ENCODE peak calls at places on chromosomes 13 and 19, in ten cellular contexts. R is hypothalamus; A is body of pancreas; Q is hepatic stellate cell; B is NCI-H2081; N is heart right ventricle; Y is stimulated activated CD4-positive, alpha-beta T cell treated with anti-CD3 and anti-CD28 coated beads, Interleukin-4, amount 100 ng/mL, for 1 hour; W is psoas muscle; P is neural crest cell; K is kidney tubule cell. C is an unnamed sample.

GRCh38 chr13:30804474-30804873 is 69.1 kb downstream of the ALOX5AP start:
- DNase-seq in R (no peak), A (no peak), Q (no peak), B (no peak), N (no peak), Y (no peak), W (no peak), P (no peak), K (no peak), C (no peak)

GRCh38 chr19:14117668-14118164 is at the start of gene PRKACA:
- DNase-seq in R (peak), A (peak), Q (peak), B (peak), N (peak), Y (peak), W (peak), P (peak), K (peak), C (peak)

GRCh38 chr13:51925865-51926527 is 64.2 kb downstream of the CCDC70 start:
- DNase-seq in R (no peak), A (no peak), Q (no peak), B (no peak), N (no peak), Y (no peak), W (no peak), P (no peak), K (no peak), C (no peak)

GRCh38 chr19:17242431-17243208 is 3.1 kb downstream of the NR2F6 start:
- DNase-seq in R (no peak), A (no peak), Q (no peak), B (no peak), N (no peak), Y (no peak), W (no peak), P (no peak), K (no peak), C (no peak)

GRCh38 chr13:39417643-39418042 is 185.3 kb downstream of the LHFPL6 start:
- DNase-seq in R (no peak), A (no peak), Q (peak), B (no peak), N (no peak), Y (no peak), W (no peak), P (peak), K (peak), C (no peak)

GRCh38 chr19:18612772-18613588 is at the start of gene TMEM59L:
- DNase-seq in R (peak), A (no peak), Q (no peak), B (peak), N (no peak), Y (peak), W (no peak), P (no peak), K (no peak), C (no peak)

GRCh38 chr19:21749090-21749489 is 18.3 kb downstream of the ZNF100 start:
- DNase-seq in R (no peak), A (no peak), Q (no peak), B (no peak), N (no peak), Y (no peak), W (no peak), P (no peak), K (peak), C (no peak)

GRCh38 chr13:49436890-49437289 is 7.0 kb downstream of the CAB39L start:
- DNase-seq in R (no peak), A (no peak), Q (peak), B (no peak), N (peak), Y (no peak), W (peak), P (no peak), K (peak), C (no peak)

GRCh38 chr19:32098953-32099352 is 246.5 kb upstream of the ZNF507 start:
- DNase-seq in R (no peak), A (no peak), Q (no peak), B (no peak), N (no peak), Y (no peak), W (no peak), P (no peak), K (no peak), C (no peak)

GRCh38 chr19:4172861-4173473 is 9.4 kb downstream of the SIRT6 start:
- DNase-seq in R (no peak), A (peak), Q (peak), B (no peak), N (peak), Y (peak), W (peak), P (peak), K (peak), C (peak)

GRCh38 chr13:110405597-110406450 is 98.7 kb downstream of the COL4A2 start:
- DNase-seq in R (no peak), A (no peak), Q (peak), B (no peak), N (no peak), Y (no peak), W (no peak), P (no peak), K (no peak), C (no peak)

GRCh38 chr13:50319603-50320296 is 304.5 kb downstream of the KCNRG start:
- DNase-seq in R (no peak), A (no peak), Q (no peak), B (no peak), N (no peak), Y (no peak), W (no peak), P (no peak), K (peak), C (no peak)

GRCh38 chr13:36133950-36134349 is 2.8 kb upstream of the DCLK1 start:
- DNase-seq in R (no peak), A (no peak), Q (no peak), B (peak), N (no peak), Y (no peak), W (no peak), P (no peak), K (no peak), C (no peak)

GRCh38 chr13:93529961-93530360 is 303.4 kb downstream of the GPC6 start:
- DNase-seq in R (no peak), A (no peak), Q (no peak), B (peak), N (no peak), Y (no peak), W (no peak), P (no peak), K (no peak), C (no peak)

GRCh38 chr19:56619131-56619530 is 23.8 kb upstream of the SMIM17 start:
- DNase-seq in R (no peak), A (no peak), Q (no peak), B (no peak), N (no peak), Y (no peak), W (no peak), P (no peak), K (no peak), C (no peak)

GRCh38 chr19:33463194-33463593 is 58.4 kb downstream of the PEPD start:
- DNase-seq in R (no peak), A (no peak), Q (no peak), B (no peak), N (no peak), Y (no peak), W (no peak), P (no peak), K (no peak), C (no peak)

GRCh38 chr13:35874704-35875103 is 256.5 kb downstream of the DCLK1 start:
- DNase-seq in R (no peak), A (no peak), Q (no peak), B (no peak), N (peak), Y (no peak), W (peak), P (no peak), K (no peak), C (no peak)

GRCh38 chr19:2495130-2495641 is 19.3 kb downstream of the GADD45B start:
- DNase-seq in R (no peak), A (peak), Q (peak), B (peak), N (peak), Y (no peak), W (peak), P (no peak), K (peak), C (peak)

GRCh38 chr19:35714601-35715354 is 3.0 kb upstream of the KMT2B start:
- DNase-seq in R (no peak), A (no peak), Q (no peak), B (peak), N (no peak), Y (no peak), W (no peak), P (no peak), K (no peak), C (no peak)

GRCh38 chr13:113599396-113599795 is 14.8 kb downstream of the TFDP1 start:
- DNase-seq in R (no peak), A (peak), Q (no peak), B (no peak), N (no peak), Y (no peak), W (no peak), P (no peak), K (no peak), C (no peak)

GRCh38 chr19:29748996-29749395 is 33.9 kb upstream of the C19orf12 start:
- DNase-seq in R (no peak), A (no peak), Q (no peak), B (no peak), N (no peak), Y (no peak), W (no peak), P (no peak), K (no peak), C (no peak)

GRCh38 chr19:6161271-6161850 is 25.9 kb downstream of the ACSBG2 start:
- DNase-seq in R (no peak), A (no peak), Q (no peak), B (peak), N (peak), Y (peak), W (peak), P (no peak), K (peak), C (peak)

GRCh38 chr13:51435002-51435578 is 17.7 kb downstream of the INTS6 start:
- DNase-seq in R (no peak), A (no peak), Q (no peak), B (no peak), N (no peak), Y (no peak), W (no peak), P (no peak), K (peak), C (no peak)

GRCh38 chr19:18932216-18932841 is 8.7 kb downstream of the HOMER3 start:
- DNase-seq in R (peak), A (peak), Q (peak), B (no peak), N (peak), Y (peak), W (peak), P (peak), K (no peak), C (peak)

GRCh38 chr19:47836038-47836437 is 14.3 kb downstream of the CRX start:
- DNase-seq in R (no peak), A (no peak), Q (no peak), B (no peak), N (no peak), Y (no peak), W (no peak), P (no peak), K (no peak), C (no peak)